ENCODE peak calls at places on chromosomes 4 and X, in nine cellular contexts. Z is NT2/D1; G is T-helper 2 cell treated with Interferon-gamma antibody and Interleukin-4, amounts not matched to agents 5 μg/mL and 100 μg/mL, for 36 hours; O is mesendoderm; S is EH; L is EL; R is left ventricle myocardium inferior; C is amniotic stem cell; X is GM23248. P is an unnamed sample.

GRCh38 chr4:147096667-147097604 is 151.3 kb upstream of the TTC29 start:
- DNase-seq in S (peak), O (peak), Z (no peak), C (no peak), X (peak), R (no peak), G (no peak), L (peak), P (peak)

GRCh38 chr4:151614532-151614931 is 146.3 kb downstream of the GATB start:
- DNase-seq in C (no peak), S (no peak), X (no peak), G (no peak), O (no peak), L (no peak), Z (no peak), R (no peak), P (no peak)

GRCh38 chrX:41591906-41592305 is 96.9 kb upstream of the GPR34 start:
- DNase-seq in R (no peak), G (no peak), Z (no peak), S (no peak), O (no peak), X (no peak), L (no peak), C (no peak), P (no peak)

GRCh38 chr4:163473130-163473529 is 424 bp downstream of the TKTL2 start:
- DNase-seq in S (no peak), Z (no peak), O (peak), R (no peak), C (no peak), L (no peak), X (no peak), G (no peak), P (no peak)

GRCh38 chr4:18636001-18636680 is 614.6 kb upstream of the LCORL start:
- DNase-seq in X (no peak), G (no peak), L (no peak), Z (no peak), C (no peak), O (no peak), S (no peak), R (no peak), P (no peak)

GRCh38 chr4:33184684-33185083 is 2464.5 kb downstream of the PCDH7 start:
- DNase-seq in L (no peak), O (no peak), G (no peak), R (no peak), C (no peak), X (no peak), Z (no peak), S (no peak), P (no peak)

GRCh38 chr4:126046081-126046614 is 731.4 kb downstream of the FAT4 start:
- DNase-seq in C (no peak), O (no peak), Z (no peak), S (no peak), X (peak), R (no peak), L (no peak), G (no peak), P (no peak)

GRCh38 chrX:133685806-133686205 is 270.5 kb upstream of the GPC4 start:
- DNase-seq in L (no peak), R (no peak), G (no peak), S (no peak), C (no peak), X (no peak), Z (peak), O (peak), P (no peak)

GRCh38 chr4:185640809-185641675 is 105.7 kb upstream of the PDLIM3 start:
- DNase-seq in S (peak), Z (peak), R (no peak), C (peak), L (peak), X (peak), O (peak), G (no peak), P (peak)

GRCh38 chr4:6681191-6681590 is 12.5 kb upstream of the S100P start:
- DNase-seq in G (no peak), R (no peak), X (no peak), Z (no peak), L (no peak), C (no peak), S (no peak), O (no peak), P (no peak)

GRCh38 chr4:81482344-81482743 is 10.6 kb upstream of the RASGEF1B start:
- DNase-seq in X (no peak), O (no peak), C (no peak), S (no peak), L (no peak), R (no peak), G (no peak), Z (no peak), P (no peak)

GRCh38 chr4:71230258-71230594 is 108.6 kb upstream of the SLC4A4 start:
- DNase-seq in C (no peak), R (no peak), L (peak), O (no peak), S (peak), X (no peak), Z (no peak), G (no peak), P (no peak)

GRCh38 chr4:184444953-184445309 is 29.4 kb downstream of the IRF2 start:
- DNase-seq in L (no peak), C (no peak), G (no peak), O (no peak), R (no peak), S (no peak), X (no peak), Z (no peak), P (no peak)

GRCh38 chr4:1992468-1993168 is 16.2 kb downstream of the NELFA start:
- DNase-seq in X (no peak), L (no peak), G (no peak), C (no peak), Z (no peak), R (no peak), S (no peak), O (peak), P (no peak)

GRCh38 chr4:100786481-100786880 is 268.7 kb upstream of the EMCN start:
- DNase-seq in X (no peak), R (no peak), O (no peak), G (no peak), S (no peak), C (no peak), Z (no peak), L (no peak), P (no peak)

GRCh38 chr4:145347684-145348083 is 134.0 kb upstream of the SMAD1 start:
- DNase-seq in C (no peak), X (no peak), R (no peak), O (no peak), Z (no peak), S (peak), G (no peak), L (peak), P (no peak)

GRCh38 chr4:187416236-187416635 is 579.3 kb upstream of the ZFP42 start:
- DNase-seq in S (peak), C (no peak), O (no peak), R (no peak), G (no peak), Z (no peak), L (no peak), X (no peak), P (no peak)

GRCh38 chrX:71095971-71096701 is 485 bp downstream of the FOXO4 start:
- DNase-seq in L (peak), R (no peak), S (peak), Z (peak), G (no peak), O (peak), X (peak), C (no peak), P (no peak)

GRCh38 chrX:108198420-108198819 is 106.8 kb downstream of the ATG4A start:
- DNase-seq in X (peak), L (no peak), S (no peak), G (no peak), R (no peak), C (no peak), Z (no peak), O (no peak), P (no peak)

GRCh38 chrX:19085975-19086772 is 36.1 kb downstream of the ADGRG2 start:
- DNase-seq in C (no peak), L (no peak), S (no peak), O (no peak), G (no peak), R (no peak), X (no peak), Z (no peak), P (no peak)

GRCh38 chrX:7987160-7987992 is 60.2 kb upstream of the PNPLA4 start:
- DNase-seq in L (peak), G (no peak), Z (no peak), S (peak), O (no peak), X (peak), R (no peak), C (no peak), P (no peak)

GRCh38 chr4:165079476-165079875 is 25.8 kb downstream of the TRIM75 start:
- DNase-seq in X (no peak), O (no peak), R (peak), C (no peak), G (no peak), S (no peak), L (no peak), Z (no peak), P (no peak)

P was measured in AG04450.